ENCODE peak calls at places on chromosomes 16 and 17, in seven cellular contexts. A is A549, M is endothelial cell of umbilical vein, T is HepG2, L is SK-N-SH, E is HCT116, Y is WTC11. K is an unnamed sample.

GRCh38 chr17:38871247-38871991 is 1.6 kb downstream of the LASP1 start:
- DNase-seq in A (peak), M (peak), T (peak), L (no peak), E (no peak), Y (no peak), K (peak)

GRCh38 chr17:66835476-66835875 is 559 bp downstream of the CACNG5 start:
- DNase-seq in A (no peak), M (no peak), T (no peak), L (peak), E (no peak), Y (no peak), K (no peak)

GRCh38 chr17:78748048-78748729 is 33.9 kb downstream of the CYTH1 start:
- DNase-seq in A (no peak), M (no peak), T (peak), L (no peak), E (no peak), Y (no peak), K (peak)

GRCh38 chr16:1262846-1263221 is 7.0 kb downstream of the TPSD1 start:
- DNase-seq in A (no peak), M (no peak), T (no peak), L (no peak), E (no peak), Y (no peak), K (no peak)

GRCh38 chr17:64131606-64132270 is 1.8 kb upstream of the ERN1 start:
- DNase-seq in A (no peak), M (no peak), T (no peak), L (no peak), E (no peak), Y (no peak), K (no peak)

GRCh38 chr17:69999253-69999652 is 75.8 kb upstream of the KCNJ16 start:
- DNase-seq in A (no peak), M (no peak), T (no peak), L (no peak), E (no peak), Y (no peak), K (no peak)

GRCh38 chr17:9875441-9875840 is 29.6 kb downstream of the RCVRN start:
- DNase-seq in A (no peak), M (no peak), T (no peak), L (no peak), E (no peak), Y (no peak), K (no peak)

GRCh38 chr16:4375717-4376116 is 4.1 kb downstream of the VASN start:
- DNase-seq in A (no peak), M (no peak), T (no peak), L (no peak), E (no peak), Y (no peak), K (no peak)

GRCh38 chr17:66704858-66705257 is 130.1 kb upstream of the CACNG5 start:
- DNase-seq in A (no peak), M (no peak), T (no peak), L (no peak), E (no peak), Y (no peak), K (no peak)

GRCh38 chr16:78976212-78976611 is 624.3 kb downstream of the MAF start:
- DNase-seq in A (no peak), M (no peak), T (no peak), L (no peak), E (no peak), Y (no peak), K (no peak)

GRCh38 chr16:1152651-1153259 is at the start of gene CACNA1H:
- DNase-seq in A (peak), M (no peak), T (no peak), L (peak), E (no peak), Y (peak), K (no peak)

GRCh38 chr16:50407351-50407750 is 38.6 kb upstream of the BRD7 start:
- DNase-seq in A (no peak), M (no peak), T (no peak), L (no peak), E (no peak), Y (peak), K (no peak)

GRCh38 chr16:85202631-85203461 is 90.6 kb upstream of the CIBAR2 start:
- DNase-seq in A (no peak), M (no peak), T (no peak), L (peak), E (no peak), Y (peak), K (no peak)

GRCh38 chr17:43756176-43756575 is 2.4 kb downstream of the SOST start:
- DNase-seq in A (no peak), M (no peak), T (no peak), L (no peak), E (no peak), Y (no peak), K (no peak)

GRCh38 chr17:28317965-28318758 is 838 bp upstream of the TMEM97 start:
- DNase-seq in A (no peak), M (peak), T (no peak), L (peak), E (no peak), Y (peak), K (peak)

GRCh38 chr16:86033016-86033474 is 134.1 kb downstream of the IRF8 start:
- DNase-seq in A (no peak), M (no peak), T (no peak), L (no peak), E (no peak), Y (no peak), K (no peak)

GRCh38 chr17:15262291-15263205 is 2.6 kb downstream of the PMP22 start:
- DNase-seq in A (peak), M (peak), T (no peak), L (peak), E (peak), Y (peak), K (peak)

GRCh38 chr17:82910770-82911169 is 70.9 kb upstream of the ZNF750 start:
- DNase-seq in A (no peak), M (no peak), T (no peak), L (no peak), E (no peak), Y (no peak), K (no peak)

GRCh38 chr16:13335894-13336293 is 434.5 kb downstream of the SHISA9 start:
- DNase-seq in A (no peak), M (no peak), T (no peak), L (no peak), E (no peak), Y (no peak), K (no peak)

GRCh38 chr16:88585269-88585668 is 15.1 kb downstream of the ZC3H18 start:
- DNase-seq in A (no peak), M (no peak), T (no peak), L (no peak), E (no peak), Y (no peak), K (no peak)

GRCh38 chr17:63774141-63774981 is at the start of gene DDX42:
- DNase-seq in A (peak), M (peak), T (peak), L (peak), E (no peak), Y (peak), K (no peak)

GRCh38 chr16:54245788-54246453 is 40.7 kb downstream of the IRX3 start:
- DNase-seq in A (no peak), M (no peak), T (no peak), L (no peak), E (no peak), Y (no peak), K (peak)

GRCh38 chr17:34227707-34228106 is 27.4 kb upstream of the CCL2 start:
- DNase-seq in A (no peak), M (no peak), T (no peak), L (no peak), E (no peak), Y (no peak), K (no peak)

GRCh38 chr17:77433385-77434135 is 292.8 kb downstream of the SEC14L1 start:
- DNase-seq in A (no peak), M (no peak), T (no peak), L (peak), E (no peak), Y (no peak), K (no peak)
- TF ChIP-seq MAX in A (no peak), M (no peak), T (no peak), L (peak), E (no peak), Y (no peak), K (no peak)

GRCh38 chr16:58515871-58516767 is 802 bp downstream of the SETD6 start:
- DNase-seq in A (no peak), M (no peak), T (peak), L (no peak), E (no peak), Y (peak), K (peak)
- TF ChIP-seq MAX in A (no peak), M (no peak), T (no peak), L (no peak), E (no peak), Y (no peak), K (no peak)

DNA sequence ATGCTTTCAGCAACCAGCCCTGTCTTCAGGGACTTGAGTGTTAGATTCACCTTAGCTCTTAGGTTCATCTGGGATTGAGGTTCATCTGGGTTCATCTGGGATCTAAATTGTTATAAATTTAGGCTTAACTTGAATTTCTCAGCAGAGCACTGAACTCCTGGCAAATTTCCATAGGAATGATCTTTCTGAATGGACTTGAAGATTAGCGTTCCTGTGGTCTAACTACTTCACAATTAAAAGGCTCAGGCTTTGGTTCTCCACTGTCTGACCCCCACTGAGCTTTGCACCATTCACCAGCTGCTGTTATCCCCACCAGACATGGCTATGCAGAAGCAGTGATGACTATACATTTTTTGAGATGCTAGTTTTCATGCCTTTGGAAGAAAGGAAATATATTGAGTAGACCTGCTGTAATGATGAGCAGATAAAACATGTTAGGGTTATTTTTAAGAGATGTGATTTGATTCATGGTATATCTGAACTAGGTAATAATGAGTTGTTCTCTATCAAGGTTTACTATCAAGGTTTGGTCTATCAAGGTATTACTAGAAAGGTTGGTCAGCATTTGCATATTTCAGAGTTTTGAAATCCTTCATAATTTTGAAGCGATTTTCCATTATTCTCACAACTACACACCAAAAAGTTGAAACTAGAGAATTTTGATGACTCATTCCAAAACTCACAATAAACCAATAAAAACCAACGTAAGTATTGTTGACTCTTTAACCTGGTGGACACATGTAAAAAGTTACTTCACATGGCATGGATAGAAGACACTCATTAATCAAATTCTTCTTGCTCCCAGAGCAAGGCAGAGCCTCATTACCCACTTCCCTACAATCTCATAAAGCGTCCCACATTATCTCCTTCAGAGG is 71.7 kb downstream of the SNX11 start:
- DNase-seq in A (no peak), M (no peak), T (no peak), L (no peak), E (no peak), Y (no peak), K (no peak)
- TF ChIP-seq MAX in A (no peak), M (no peak), T (no peak), L (no peak), E (no peak), Y (no peak), K (no peak)

GRCh38 chr17:45801386-45801785 is 17.3 kb downstream of the CRHR1 start:
- DNase-seq in A (no peak), M (no peak), T (no peak), L (no peak), E (no peak), Y (no peak), K (no peak)
- TF ChIP-seq MAX in A (no peak), M (no peak), T (no peak), L (no peak), E (no peak), Y (no peak), K (no peak)